ENCODE peak calls at places on chromosomes 13 and 19, in seven cellular contexts. M is MCF 10A, K is fibroblast of villous mesenchyme, O is BE2C, B is epithelial cell of proximal tubule, W is OCI-LY7, P is mammary epithelial cell. X is an unnamed sample.

GRCh38 chr19:58471736-58472135 is 4.4 kb upstream of the ZNF446 start:
- DNase-seq in B (no peak), P (no peak), K (no peak), M (no peak), O (no peak), W (no peak), X (no peak)

GRCh38 chr19:33022472-33023116 is 42.1 kb downstream of the RHPN2 start:
- DNase-seq in B (no peak), O (no peak), M (no peak), K (no peak), P (no peak), W (no peak), X (no peak)

GRCh38 chr19:55552620-55553019 is 7.3 kb upstream of the SBK3 start:
- DNase-seq in O (no peak), B (no peak), K (peak), P (peak), W (no peak), M (peak), X (no peak)

GRCh38 chr13:110563463-110563774 is 1.9 kb upstream of the RAB20 start:
- DNase-seq in M (no peak), K (no peak), B (no peak), P (no peak), O (no peak), W (no peak), X (no peak)

GRCh38 chr13:111898956-111899713 is 167.8 kb upstream of the SOX1 start:
- DNase-seq in B (no peak), W (no peak), K (no peak), P (no peak), O (no peak), M (no peak), X (no peak)

GRCh38 chr19:1082165-1082927 is 12.8 kb downstream of the POLR2E start:
- DNase-seq in B (no peak), P (peak), K (peak), M (peak), W (peak), O (peak), X (peak)

GRCh38 chr19:19154768-19155494 is 15.1 kb downstream of the MEF2B start:
- DNase-seq in W (peak), B (no peak), P (no peak), M (no peak), K (no peak), O (no peak), X (no peak)

GRCh38 chr19:18899624-18900560 is 3.9 kb upstream of the CERS1 start:
- DNase-seq in W (no peak), B (no peak), O (no peak), P (no peak), M (no peak), K (no peak), X (no peak)

GRCh38 chr13:21081926-21082325 is 20.5 kb upstream of the LATS2 start:
- DNase-seq in O (no peak), W (no peak), B (no peak), M (no peak), P (no peak), K (no peak), X (no peak)

GRCh38 chr13:72246396-72246795 is 379.4 kb upstream of the DACH1 start:
- DNase-seq in O (no peak), M (peak), B (peak), P (peak), K (no peak), W (no peak), X (no peak)

GRCh38 chr13:43786766-43787517 is at the start of gene ENOX1:
- DNase-seq in M (peak), B (no peak), P (peak), O (peak), W (peak), K (peak), X (peak)

GRCh38 chr13:98370806-98371553 is 193.9 kb upstream of the RNF113B start:
- DNase-seq in B (no peak), M (no peak), K (peak), P (no peak), O (no peak), W (no peak), X (no peak)

GRCh38 chr19:48491793-48492123 is 19.9 kb downstream of the LMTK3 start:
- DNase-seq in W (no peak), M (no peak), P (no peak), K (no peak), B (no peak), O (no peak), X (no peak)

GRCh38 chr13:22793598-22794134 is 387.1 kb upstream of the SGCG start:
- DNase-seq in B (no peak), O (no peak), K (no peak), P (no peak), W (no peak), M (no peak), X (no peak)

GRCh38 chr13:33140161-33140560 is 123.9 kb downstream of the KL start:
- DNase-seq in M (no peak), P (no peak), K (no peak), B (no peak), W (no peak), O (no peak), X (no peak)

GRCh38 chr13:59746291-59746962 is 417.3 kb downstream of the DIAPH3 start:
- DNase-seq in O (no peak), K (no peak), P (peak), M (peak), W (no peak), B (no peak), X (no peak)

GRCh38 chr19:47111081-47111589 is 2.4 kb downstream of the ZC3H4 start:
- DNase-seq in K (no peak), P (peak), B (no peak), W (peak), O (peak), M (no peak), X (peak)

GRCh38 chr19:4523306-4524110 is 5.2 kb upstream of the PLIN4 start:
- DNase-seq in K (peak), P (no peak), B (no peak), W (peak), O (peak), M (peak), X (peak)

GRCh38 chr19:57559404-57560025 is at the start of gene ZNF550:
- DNase-seq in B (no peak), P (peak), O (peak), K (peak), W (peak), M (peak), X (peak)

GRCh38 chr19:38977445-38978314 is 2.1 kb upstream of the FBXO17 start:
- DNase-seq in W (no peak), K (no peak), B (no peak), P (peak), O (no peak), M (no peak), X (no peak)

GRCh38 chr19:17749912-17750317 is 1.4 kb upstream of the FCHO1 start:
- DNase-seq in O (no peak), K (no peak), W (peak), M (no peak), P (no peak), B (no peak), X (no peak)

GRCh38 chr19:38506723-38507550 is 73.4 kb downstream of the RYR1 start:
- DNase-seq in M (peak), P (peak), W (peak), O (peak), K (peak), B (no peak), X (peak)

GRCh38 chr19:15452111-15453047 is 2.6 kb upstream of the WIZ start:
- DNase-seq in W (peak), P (peak), O (peak), B (peak), K (peak), M (peak), X (peak)

GRCh38 chr19:7953060-7953459 is 9.6 kb upstream of the TIMM44 start:
- DNase-seq in O (no peak), W (no peak), B (no peak), M (peak), P (peak), K (peak), X (no peak)

GRCh38 chr19:18173572-18174294 is at the start of gene IFI30:
- DNase-seq in O (peak), K (no peak), W (peak), P (no peak), M (peak), B (no peak), X (no peak)

GRCh38 chr19:39413903-39414608 is 1.6 kb downstream of the PLEKHG2 start:
- DNase-seq in O (peak), W (no peak), M (no peak), B (no peak), K (peak), P (no peak), X (peak)

GRCh38 chr19:2478756-2479555 is 3.0 kb downstream of the GADD45B start:
- DNase-seq in K (peak), P (peak), W (peak), M (peak), O (no peak), B (no peak), X (no peak)

GRCh38 chr19:4379383-4380253 is 20.7 kb downstream of the SH3GL1 start:
- DNase-seq in W (peak), B (peak), P (peak), K (no peak), M (peak), O (no peak), X (no peak)

GRCh38 chr13:99974939-99975561 is 3.5 kb upstream of the ZIC5 start:
- DNase-seq in B (no peak), P (no peak), K (no peak), W (no peak), M (no peak), O (no peak), X (no peak)

GRCh38 chr19:12933287-12934072 is at the start of gene FARSA:
- DNase-seq in P (peak), O (peak), K (peak), M (peak), B (no peak), W (peak), X (peak)

GRCh38 chr13:47426126-47426849 is 529.4 kb upstream of the HTR2A start:
- DNase-seq in K (peak), W (no peak), M (peak), O (no peak), P (peak), B (peak), X (no peak)

GRCh38 chr19:57071414-57071813 is 48.4 kb upstream of the USP29 start:
- DNase-seq in P (no peak), O (no peak), W (no peak), K (no peak), B (no peak), M (no peak), X (no peak)

GRCh38 chr13:41500501-41500900 is 43.2 kb downstream of the RGCC start:
- DNase-seq in P (peak), B (no peak), K (no peak), W (peak), O (no peak), M (peak), X (no peak)
- TF ChIP-seq CTCF in P (no peak), B (no peak), K (no peak), W (no peak), O (no peak), M (no peak), X (no peak)

DNA sequence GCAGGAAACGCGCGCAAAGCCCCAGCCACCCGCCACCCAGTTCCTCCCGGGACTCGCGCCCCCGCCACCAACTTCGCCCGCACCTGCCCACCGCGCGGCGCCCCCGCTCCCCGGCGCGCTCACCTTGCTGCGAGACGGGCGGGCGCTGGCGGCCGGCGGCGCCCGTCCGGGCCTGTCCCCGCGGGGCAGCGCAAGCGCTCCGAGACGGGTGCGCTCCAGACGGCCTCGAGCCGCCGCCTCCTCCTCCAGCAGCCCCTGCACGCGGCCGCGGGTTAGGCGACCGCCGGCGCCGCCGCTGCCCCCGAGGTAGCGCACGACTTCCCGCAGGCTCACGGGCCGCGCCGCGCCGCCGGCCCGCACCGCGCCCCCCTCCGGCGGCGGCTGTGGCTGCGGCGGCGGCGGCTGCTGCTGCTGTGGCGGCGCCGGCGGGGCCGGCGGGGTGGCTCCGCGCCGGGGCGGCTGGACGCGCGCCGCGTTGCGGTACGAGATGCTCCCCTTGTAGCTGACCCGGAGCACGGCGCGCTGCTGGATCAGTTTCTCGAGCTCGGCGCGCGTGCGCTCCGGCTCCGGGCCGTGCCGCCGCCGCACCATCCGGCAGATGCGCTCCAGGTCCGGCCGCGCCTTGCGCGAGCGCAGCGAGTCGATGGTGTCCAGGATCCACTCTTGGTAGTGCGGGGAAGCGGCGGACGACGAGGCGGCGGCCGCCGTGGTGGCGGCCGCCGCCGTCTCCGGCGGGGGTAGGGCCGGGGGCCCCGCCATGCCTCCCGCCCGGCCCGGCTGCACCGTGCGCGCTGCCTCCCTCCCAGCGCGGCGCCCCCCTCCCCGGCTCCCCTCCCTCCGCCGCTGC is 666 bp downstream of the SAMD1 start:
- DNase-seq in B (no peak), W (peak), O (peak), K (peak), M (peak), P (peak), X (peak)
- TF ChIP-seq CTCF in B (no peak), W (peak), O (no peak), K (no peak), M (no peak), P (no peak), X (no peak)

GRCh38 chr19:49538643-49539042 is 10.8 kb downstream of the RCN3 start:
- DNase-seq in M (no peak), O (no peak), B (no peak), P (no peak), K (no peak), W (no peak), X (no peak)
- TF ChIP-seq CTCF in M (no peak), O (no peak), B (no peak), P (no peak), K (no peak), W (no peak), X (no peak)

GRCh38 chr13:74322562-74322961 is 188.4 kb upstream of the KLF12 start:
- DNase-seq in P (no peak), M (no peak), K (no peak), O (no peak), B (no peak), W (no peak), X (no peak)

GRCh38 chr13:74329978-74330377 is 195.8 kb upstream of the KLF12 start:
- DNase-seq in O (no peak), M (no peak), B (no peak), W (no peak), K (peak), P (peak), X (no peak)

GRCh38 chr13:74324338-74324737 is 190.1 kb upstream of the KLF12 start:
- DNase-seq in B (no peak), P (no peak), K (no peak), O (no peak), W (no peak), M (no peak), X (no peak)

GRCh38 chr13:74320282-74320681 is 186.1 kb upstream of the KLF12 start:
- DNase-seq in B (no peak), W (no peak), M (no peak), K (no peak), P (no peak), O (no peak), X (no peak)

GRCh38 chr13:74325106-74325505 is 190.9 kb upstream of the KLF12 start:
- DNase-seq in W (no peak), M (peak), P (peak), K (peak), O (peak), B (no peak), X (no peak)
- TF ChIP-seq CTCF in W (no peak), M (no peak), P (no peak), K (no peak), O (no peak), B (no peak), X (no peak)

GRCh38 chr13:89577301-89577700 is 1770.2 kb upstream of the MIR17HG start:
- DNase-seq in M (no peak), B (no peak), W (no peak), K (no peak), P (no peak), O (no peak), X (no peak)
- TF ChIP-seq CTCF in M (no peak), B (peak), W (peak), K (no peak), P (no peak), O (peak), X (peak)

DNA sequence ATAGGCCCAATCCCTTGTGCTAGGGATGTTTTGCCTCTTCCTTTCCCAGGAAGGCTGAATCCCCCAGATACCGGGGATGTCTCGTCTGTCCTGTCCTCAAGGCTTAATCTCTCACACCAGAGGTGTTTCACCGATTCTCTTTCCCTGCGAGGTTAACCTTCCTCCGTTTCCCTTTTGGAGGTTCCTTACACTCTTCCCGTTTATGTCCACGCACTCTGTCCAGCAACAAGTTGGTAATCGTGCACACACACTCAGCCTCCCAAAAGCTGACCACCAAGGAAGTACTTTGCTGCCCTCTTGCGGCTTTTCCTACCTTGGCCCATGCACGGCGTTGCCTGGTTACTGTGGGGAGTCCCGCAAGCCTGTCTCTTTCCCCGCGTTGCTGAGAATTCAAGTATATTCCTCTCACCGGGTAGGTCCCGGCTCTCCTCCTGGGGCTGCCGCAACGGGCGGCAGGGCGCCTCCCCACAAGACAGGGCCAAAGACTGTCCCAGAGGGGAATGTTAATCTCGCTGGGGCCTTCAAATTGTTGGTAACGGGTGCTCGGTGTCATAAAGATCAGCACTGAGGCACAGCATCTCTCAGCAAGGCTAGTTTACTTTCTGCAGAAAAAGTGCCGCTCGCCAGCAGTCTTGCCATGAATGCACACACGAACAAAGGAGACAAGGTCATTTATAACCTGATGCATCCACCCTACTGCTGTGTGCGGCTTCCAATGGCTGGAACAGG is 36.7 kb upstream of the CD177 start:
- DNase-seq in B (no peak), O (peak), W (no peak), P (no peak), M (peak), K (peak), X (no peak)
- TF ChIP-seq CTCF in B (peak), O (peak), W (no peak), P (peak), M (peak), K (peak), X (no peak)

DNA sequence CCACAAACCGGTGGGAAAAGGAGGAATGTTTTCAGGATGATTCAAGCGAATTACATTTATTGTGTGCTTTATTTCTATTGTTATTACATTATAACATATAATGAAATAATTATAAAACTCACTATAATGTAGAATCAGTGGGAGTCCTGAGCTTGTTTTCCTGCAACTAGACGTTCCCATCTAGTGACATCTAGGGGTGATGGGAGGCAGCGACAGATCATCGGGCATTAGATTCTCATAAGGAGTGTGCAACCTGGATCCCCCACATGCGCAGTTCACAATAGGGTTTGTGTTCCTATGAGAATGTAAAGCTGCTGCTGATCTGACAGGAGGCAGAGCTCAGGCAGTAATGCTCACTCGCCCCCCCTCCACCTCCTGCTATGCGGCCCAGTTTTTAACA is 54.5 kb downstream of the SPTBN4 start:
- DNase-seq in K (peak), W (peak), B (no peak), M (peak), O (peak), P (no peak), X (no peak)
- TF ChIP-seq CTCF in K (peak), W (peak), B (peak), M (peak), O (peak), P (no peak), X (no peak)

GRCh38 chr19:30011051-30011578 is 69.1 kb downstream of the URI1 start:
- DNase-seq in O (peak), K (no peak), P (no peak), W (no peak), M (no peak), B (no peak), X (no peak)
- TF ChIP-seq CTCF in O (peak), K (no peak), P (no peak), W (peak), M (no peak), B (no peak), X (no peak)

X was measured in glutamatergic neuron.